ENCODE peak calls at places on chromosomes 4 and X, in ten cellular contexts. N, Y, V, T, R, A, S, E, B and M are unnamed samples.
A peak's percentile ranks its signal among the peaks of the same experiment; 100 is the strongest.

GRCh38 chrX:119690921-119691716 is 1.8 kb downstream of the SEPTIN6 start:
- DNase-seq in N (no peak), T (no peak), E (peak; percentile 72), R (peak; percentile 54), A (no peak), Y (no peak), B (no peak), S (peak; percentile 42), V (peak; percentile 4), M (no peak)

GRCh38 chrX:150508461-150509367 is 59.7 kb upstream of the MTM1 start:
- DNase-seq in S (peak; percentile 67), N (no peak), T (peak; percentile 80), A (peak; percentile 48), Y (peak; percentile 75), R (no peak), E (no peak), B (no peak), V (no peak), M (no peak)

GRCh38 chr4:128387600-128388351 is 100.2 kb upstream of the PGRMC2 start:
- DNase-seq in B (no peak), R (no peak), V (no peak), N (peak; percentile 11), T (no peak), S (no peak), E (no peak), Y (no peak), A (no peak), M (no peak)

GRCh38 chrX:45851434-45851991 is 650.8 kb upstream of the DIPK2B start:
- DNase-seq in Y (peak; percentile 30), N (peak; percentile 70), V (peak; percentile 11), T (no peak), R (peak; percentile 37), E (peak; percentile 61), A (no peak), S (no peak), B (no peak), M (peak; percentile 49)

GRCh38 chr4:83335691-83336090 is 1.0 kb upstream of the HPSE start:
- DNase-seq in N (no peak), T (no peak), E (no peak), R (no peak), S (no peak), V (no peak), B (no peak), A (no peak), Y (no peak), M (no peak)

GRCh38 chrX:10507181-10507580 is 113.2 kb downstream of the MID1 start:
- DNase-seq in V (no peak), T (no peak), B (no peak), Y (no peak), E (no peak), A (no peak), S (peak; percentile 71), R (no peak), N (peak; percentile 55), M (no peak)

GRCh38 chrX:81120936-81121351 is 80.8 kb downstream of the HMGN5 start:
- DNase-seq in T (peak; percentile 2), S (peak; percentile 53), E (peak; percentile 79), N (peak; percentile 54), Y (no peak), A (peak; percentile 26), R (peak; percentile 38), V (no peak), B (no peak), M (peak; percentile 21)

GRCh38 chr4:10092481-10093272 is 23.9 kb downstream of the WDR1 start:
- DNase-seq in E (no peak), A (no peak), R (no peak), S (no peak), N (no peak), Y (no peak), T (no peak), V (no peak), B (no peak), M (peak; percentile 41)

GRCh38 chrX:136639506-136640176 is 8.3 kb upstream of the CD40LG start:
- DNase-seq in R (no peak), S (peak; percentile 27), A (no peak), N (no peak), Y (no peak), V (no peak), E (no peak), B (no peak), T (no peak), M (no peak)

GRCh38 chrX:41118156-41118555 is 32.9 kb downstream of the USP9X start:
- DNase-seq in N (no peak), E (no peak), A (no peak), S (no peak), Y (no peak), T (no peak), V (no peak), R (no peak), B (no peak), M (no peak)

GRCh38 chrX:115535844-115536243 is 25.1 kb upstream of the PLS3 start:
- DNase-seq in E (no peak), R (no peak), A (no peak), V (no peak), S (no peak), N (no peak), B (no peak), Y (no peak), T (no peak), M (no peak)

GRCh38 chrX:114619874-114620273 is 36.0 kb downstream of the HTR2C start:
- DNase-seq in N (no peak), R (no peak), T (no peak), Y (no peak), E (peak; percentile 26), B (no peak), S (no peak), A (no peak), V (no peak), M (no peak)

GRCh38 chr4:70936200-70936787 is 34.1 kb downstream of the MOB1B start:
- DNase-seq in B (no peak), A (no peak), S (peak; percentile 18), V (no peak), N (peak; percentile 2), R (no peak), T (no peak), Y (no peak), E (no peak), M (no peak)

GRCh38 chr4:157978680-157979361 is 194.0 kb downstream of the GASK1B start:
- DNase-seq in A (peak; percentile 69), V (no peak), T (peak; percentile 18), S (peak; percentile 80), R (peak; percentile 6), N (peak; percentile 50), B (peak; percentile 33), Y (peak; percentile 2), E (peak; percentile 71), M (peak; percentile 19)

GRCh38 chr4:186809070-186809469 is 85.4 kb upstream of the FAT1 start:
- DNase-seq in B (no peak), V (no peak), N (no peak), A (no peak), R (no peak), S (no peak), E (no peak), Y (no peak), T (no peak), M (no peak)

GRCh38 chr4:153362184-153362583 is 17.7 kb downstream of the MND1 start:
- DNase-seq in R (no peak), E (no peak), T (no peak), S (peak; percentile 42), V (no peak), B (no peak), A (no peak), Y (no peak), N (no peak), M (no peak)

GRCh38 chr4:8009710-8010534 is 70.3 kb upstream of the AFAP1 start:
- DNase-seq in S (no peak), R (no peak), Y (peak; percentile 12), T (no peak), E (no peak), N (no peak), V (no peak), B (no peak), A (no peak), M (no peak)

GRCh38 chr4:121717680-121718237 is 21.0 kb upstream of the ANXA5 start:
- DNase-seq in N (no peak), Y (no peak), B (no peak), S (peak; percentile 87), T (no peak), V (no peak), E (no peak), A (no peak), R (no peak), M (no peak)

GRCh38 chr4:182808673-182809416 is 108.3 kb downstream of the DCTD start:
- DNase-seq in V (peak; percentile 4), A (no peak), T (no peak), Y (no peak), N (peak; percentile 18), E (peak; percentile 59), R (peak; percentile 65), B (no peak), S (no peak), M (peak; percentile 80)